ENCODE peak calls at places on chromosomes 12 and 14, in five cellular contexts. T is cardiac fibroblast, D is fibroblast of pulmonary artery, V is T follicular helper cell, P is sciatic nerve. L is an unnamed sample.

GRCh38 chr12:121803861-121804416 is at the start of gene SETD1B:
- DNase-seq in D (peak), V (no peak), T (peak), P (peak), L (peak)

GRCh38 chr14:68677476-68677875 is 115.4 kb downstream of the ZFP36L1 start:
- DNase-seq in T (no peak), P (no peak), D (no peak), V (no peak), L (no peak)

GRCh38 chr14:67515386-67516079 is 17.6 kb upstream of the PLEKHH1 start:
- DNase-seq in V (no peak), T (no peak), D (peak), P (no peak), L (no peak)

GRCh38 chr14:103884854-103885253 is 37.5 kb upstream of the PPP1R13B start:
- DNase-seq in T (no peak), V (no peak), P (no peak), D (no peak), L (no peak)

GRCh38 chr12:42213954-42214426 is 24.1 kb downstream of the YAF2 start:
- DNase-seq in P (no peak), D (peak), V (no peak), T (peak), L (no peak)

GRCh38 chr14:51539571-51540037 is 112.1 kb upstream of the FRMD6 start:
- DNase-seq in P (no peak), T (peak), D (peak), V (no peak), L (no peak)

GRCh38 chr12:82329508-82329907 is 28.7 kb downstream of the CCDC59 start:
- DNase-seq in T (no peak), V (no peak), P (no peak), D (no peak), L (no peak)

GRCh38 chr14:68793734-68794129 is 865 bp upstream of the ZFP36L1 start:
- DNase-seq in T (no peak), D (no peak), P (no peak), V (no peak), L (no peak)

GRCh38 chr12:111446044-111446581 is 40.4 kb downstream of the SH2B3 start:
- DNase-seq in V (no peak), P (peak), D (peak), T (peak), L (peak)

GRCh38 chr12:63805704-63806672 is 26.3 kb downstream of the RXYLT1 start:
- DNase-seq in D (no peak), P (no peak), T (no peak), V (no peak), L (no peak)

L was measured in naive thymus-derived CD8-positive, alpha-beta T cell.